ENCODE peak calls at places on chromosomes 3 and 15, in ten cellular contexts. X is SHP77; S is stomach; C is Panc1; T is NCI-H1092; F is HTR-8/SVneo; Y is GM12865; R is activated CD8-positive, alpha-beta memory T cell treated with anti-CD3 and anti-CD28 coated beads, Interleukin-2, amount 50 U/mL, for 4 hours; J is fibroblast of gingiva; W is astrocyte of the spinal cord. K is an unnamed sample.

GRCh38 chr15:52822475-52822874 is 32.3 kb upstream of the ONECUT1 start:
- DNase-seq in S (no peak), X (no peak), F (no peak), J (no peak), W (no peak), T (no peak), Y (no peak), C (no peak), R (no peak), K (no peak)

GRCh38 chr3:178198329-178198728 is 337.9 kb upstream of the KCNMB2 start:
- DNase-seq in Y (no peak), C (no peak), X (no peak), F (no peak), S (no peak), R (no peak), W (peak; percentile 37), T (no peak), J (no peak), K (no peak)

GRCh38 chr3:47009225-47010049 is 30.0 kb downstream of the NBEAL2 start:
- DNase-seq in Y (peak; percentile 88), C (no peak), T (peak; percentile 79), F (no peak), X (no peak), R (peak; percentile 75), S (peak; percentile 77), J (peak; percentile 95), W (peak; percentile 95), K (peak; percentile 87)

GRCh38 chr3:140223631-140224030 is 288.6 kb downstream of the CLSTN2 start:
- DNase-seq in R (no peak), T (no peak), F (no peak), J (no peak), X (no peak), S (no peak), Y (no peak), W (peak; percentile 84), C (no peak), K (no peak)

GRCh38 chr15:70120954-70121655 is 23.4 kb upstream of the TLE3 start:
- DNase-seq in F (no peak), R (no peak), X (no peak), Y (no peak), J (no peak), W (no peak), C (no peak), S (no peak), T (no peak), K (no peak)

GRCh38 chr3:193772389-193772788 is 179.4 kb downstream of the OPA1 start:
- DNase-seq in Y (no peak), T (peak; percentile 41), J (no peak), S (no peak), C (no peak), F (no peak), X (no peak), W (no peak), R (no peak), K (no peak)

GRCh38 chr15:100291106-100291505 is 50.7 kb downstream of the ADAMTS17 start:
- DNase-seq in W (peak; percentile 48), S (no peak), C (no peak), Y (no peak), T (no peak), R (no peak), X (no peak), J (no peak), F (no peak), K (no peak)

GRCh38 chr3:134646086-134646485 is 4.7 kb downstream of the KY start:
- DNase-seq in W (no peak), C (no peak), R (no peak), X (no peak), S (no peak), F (no peak), J (no peak), Y (no peak), T (no peak), K (no peak)

GRCh38 chr15:64398575-64398974 is 10.9 kb downstream of the TRIP4 start:
- DNase-seq in R (no peak), T (no peak), J (no peak), C (no peak), Y (no peak), X (no peak), W (no peak), F (no peak), S (no peak), K (no peak)

GRCh38 chr15:74642724-74643367 is 27.2 kb downstream of the CLK3 start:
- DNase-seq in W (peak; percentile 63), Y (no peak), R (no peak), T (no peak), X (no peak), C (no peak), J (no peak), S (peak; percentile 61), F (no peak), K (no peak)

GRCh38 chr3:14418670-14419250 is 16.4 kb downstream of the SLC6A6 start:
- DNase-seq in F (no peak), T (no peak), R (no peak), Y (no peak), J (no peak), S (peak; percentile 67), X (no peak), W (no peak), C (no peak), K (no peak)

GRCh38 chr15:50046868-50047267 is 72.2 kb downstream of the ATP8B4 start:
- DNase-seq in Y (no peak), S (no peak), T (no peak), X (no peak), R (no peak), C (no peak), J (no peak), W (no peak), F (no peak), K (no peak)

GRCh38 chr3:12192655-12193484 is 34.2 kb upstream of the TIMP4 start:
- DNase-seq in R (no peak), F (no peak), J (no peak), Y (no peak), W (no peak), C (no peak), T (no peak), S (no peak), X (no peak), K (no peak)

GRCh38 chr15:63506537-63507035 is 2.2 kb downstream of the USP3 start:
- DNase-seq in J (no peak), W (no peak), S (no peak), Y (peak; percentile 46), R (no peak), X (no peak), C (no peak), T (no peak), F (no peak), K (no peak)